ENCODE peak calls at places on chromosome 12, in nine cellular contexts. H is left ventricle myocardium inferior; U is aorta; M is fibroblast of lung; E is adipocyte; J is CD8-positive, alpha-beta memory T cell; T is uterus; I is CD8-positive, alpha-beta T cell; G is tibial nerve. A is an unnamed sample. For H3K9me3, the result is how much of the 10 kb centered on the place peaks cover.

GRCh38 chr12:101697197-101697929 is at the start of gene CHPT1:
- DNase-seq in H (peak), U (peak), M (peak), E (peak), J (peak), T (peak), I (peak), G (peak), A (peak)

GRCh38 chr12:94954029-94954685 is 49.3 kb downstream of the NDUFA12 start:
- DNase-seq in H (no peak), U (no peak), M (peak), E (peak), J (no peak), T (no peak), I (no peak), G (no peak), A (no peak)

GRCh38 chr12:82800185-82800584 is 113.5 kb downstream of the TMTC2 start:
- DNase-seq in H (no peak), U (no peak), M (no peak), E (no peak), J (no peak), T (no peak), I (no peak), G (no peak), A (no peak)

GRCh38 chr12:55720071-55720564 is at the start of gene RDH5:
- DNase-seq in H (peak), U (peak), M (peak), E (peak), J (no peak), T (peak), I (no peak), G (no peak), A (no peak)

GRCh38 chr12:5210918-5211290 is 167.2 kb downstream of the KCNA5 start:
- DNase-seq in H (no peak), U (no peak), M (no peak), E (no peak), J (no peak), T (no peak), I (no peak), G (no peak), A (no peak)

GRCh38 chr12:71719647-71720370 is 33.9 kb downstream of the TMEM19 start:
- DNase-seq in H (no peak), U (no peak), M (peak), E (no peak), J (no peak), T (no peak), I (no peak), G (no peak), A (no peak)

GRCh38 chr12:5166976-5167375 is 123.3 kb downstream of the KCNA5 start:
- DNase-seq in H (no peak), U (no peak), M (peak), E (peak), J (no peak), T (no peak), I (no peak), G (no peak), A (no peak)

GRCh38 chr12:91289881-91290280 is 107.3 kb upstream of the DCN start:
- DNase-seq in H (no peak), U (no peak), M (no peak), E (peak), J (no peak), T (no peak), I (no peak), G (no peak), A (no peak)

GRCh38 chr12:65695077-65695865 is 129.0 kb upstream of the HMGA2 start:
- DNase-seq in H (no peak), U (no peak), M (peak), E (peak), J (no peak), T (no peak), I (no peak), G (no peak), A (no peak)

GRCh38 chr12:104060791-104061190 is 3.5 kb upstream of the HCFC2 start:
- DNase-seq in H (no peak), U (no peak), M (no peak), E (no peak), J (no peak), T (no peak), I (no peak), G (no peak), A (no peak)

GRCh38 chr12:46499901-46500300 is 127.3 kb upstream of the SLC38A2 start:
- DNase-seq in H (no peak), U (no peak), M (no peak), E (no peak), J (no peak), T (no peak), I (no peak), G (no peak), A (no peak)

GRCh38 chr12:123965382-123965781 is 7.2 kb downstream of the CCDC92 start:
- DNase-seq in H (no peak), U (no peak), M (no peak), E (no peak), J (no peak), T (no peak), I (no peak), G (no peak), A (no peak)

GRCh38 chr12:73418541-73418940 is 1119.1 kb upstream of the ATXN7L3B start:
- DNase-seq in H (no peak), U (no peak), M (no peak), E (no peak), J (no peak), T (no peak), I (no peak), G (no peak), A (no peak)

GRCh38 chr12:34352098-34352497 is 329.8 kb downstream of the ALG10 start:
- DNase-seq in H (no peak), U (no peak), M (no peak), E (no peak), J (no peak), T (no peak), I (no peak), G (no peak), A (no peak)
- H3K9me3 ChIP-seq in H (under half), U (under half), M (under half), E (under half), J (under half), T (under half), I (under half), G (half or more), A (under half)

DNA sequence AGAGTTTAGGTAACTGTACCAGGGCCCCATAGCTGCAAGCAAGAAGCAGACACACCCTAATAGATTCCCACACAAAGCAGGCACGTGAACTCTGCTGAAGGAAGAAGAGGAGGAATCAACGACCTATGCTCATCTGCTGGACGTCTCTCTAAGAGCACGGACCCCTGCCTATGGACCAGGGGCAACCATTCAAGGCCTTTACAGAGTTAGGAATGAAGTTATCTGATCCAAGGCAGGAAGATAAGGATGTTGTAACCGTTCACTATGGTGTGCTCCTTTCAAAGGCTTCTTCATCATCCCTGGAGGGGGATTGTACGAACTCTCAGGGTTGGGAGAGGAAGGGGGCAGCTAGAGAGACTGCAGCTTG is 141.6 kb upstream of the PARP11 start:
- DNase-seq in H (no peak), U (no peak), M (no peak), E (no peak), J (no peak), T (no peak), I (no peak), G (no peak), A (no peak)
- H3K9me3 ChIP-seq in H (under half), U (under half), M (under half), E (under half), J (under half), T (under half), I (under half), G (under half), A (under half)

DNA sequence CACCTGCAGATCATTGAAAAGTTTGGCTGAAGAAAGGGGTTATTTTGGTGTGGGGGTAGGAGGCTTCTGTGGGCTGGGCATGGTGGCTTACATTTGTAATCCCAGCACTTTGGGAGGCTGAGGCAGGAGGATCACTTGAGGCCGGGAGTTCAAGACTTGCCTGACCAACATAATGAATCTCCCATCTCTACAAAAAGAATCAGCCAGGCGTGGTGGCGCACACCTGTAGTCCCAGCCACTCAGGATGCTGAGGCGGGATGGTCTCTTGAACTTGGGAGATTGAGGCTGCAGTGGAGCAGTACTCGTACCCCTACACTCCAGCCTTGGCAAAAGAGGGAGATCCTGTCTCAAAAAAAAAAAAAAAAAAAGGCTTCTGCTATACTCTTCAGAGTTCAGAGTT is 7.0 kb downstream of the DDIT3 start:
- DNase-seq in H (no peak), U (no peak), M (no peak), E (no peak), J (no peak), T (no peak), I (no peak), G (no peak), A (no peak)
- H3K9me3 ChIP-seq in H (under half), U (under half), M (under half), E (under half), J (under half), T (under half), I (under half), G (under half), A (under half)

DNA sequence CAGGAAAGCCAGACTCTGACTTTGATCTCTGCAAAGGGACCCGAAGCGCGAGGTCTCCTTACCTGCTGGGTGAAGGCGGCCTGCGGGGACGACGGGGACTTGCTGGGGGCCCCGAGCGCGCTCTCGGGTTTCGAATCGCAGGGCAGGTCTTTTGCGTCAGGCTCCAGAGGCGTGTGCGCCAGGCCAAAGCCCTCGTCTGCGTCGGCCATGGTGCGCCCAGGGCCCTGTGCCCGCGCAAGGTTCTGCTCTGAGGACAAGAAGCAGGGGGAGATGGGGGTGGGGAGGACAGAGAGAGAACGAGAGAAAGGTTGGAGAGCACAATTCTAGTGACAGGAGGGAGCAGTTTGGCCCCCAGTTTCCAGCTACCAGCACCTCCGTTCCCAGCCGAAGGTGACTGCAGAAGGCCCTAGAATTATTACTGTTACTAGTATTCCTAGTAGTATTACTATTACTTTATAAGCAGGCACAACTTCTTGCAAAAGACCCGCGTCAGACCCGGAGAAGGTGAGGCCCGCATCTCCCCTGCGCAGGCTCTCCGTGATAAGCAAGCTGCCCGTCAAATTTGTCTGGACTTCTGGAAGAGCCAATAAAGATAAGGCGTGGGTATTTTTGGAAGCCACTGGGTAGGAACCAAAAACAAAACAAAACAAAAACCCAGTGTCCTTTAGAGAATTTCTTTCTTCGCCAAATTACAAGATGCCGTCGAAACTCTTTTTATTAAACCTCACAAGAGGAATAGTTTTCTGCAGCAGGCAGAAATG is 2.1 kb downstream of the TBX5 start:
- DNase-seq in H (peak), U (no peak), M (no peak), E (no peak), J (no peak), T (no peak), I (no peak), G (no peak), A (no peak)
- H3K9me3 ChIP-seq in H (under half), U (under half), M (under half), E (under half), J (under half), T (under half), I (under half), G (under half), A (under half)

DNA sequence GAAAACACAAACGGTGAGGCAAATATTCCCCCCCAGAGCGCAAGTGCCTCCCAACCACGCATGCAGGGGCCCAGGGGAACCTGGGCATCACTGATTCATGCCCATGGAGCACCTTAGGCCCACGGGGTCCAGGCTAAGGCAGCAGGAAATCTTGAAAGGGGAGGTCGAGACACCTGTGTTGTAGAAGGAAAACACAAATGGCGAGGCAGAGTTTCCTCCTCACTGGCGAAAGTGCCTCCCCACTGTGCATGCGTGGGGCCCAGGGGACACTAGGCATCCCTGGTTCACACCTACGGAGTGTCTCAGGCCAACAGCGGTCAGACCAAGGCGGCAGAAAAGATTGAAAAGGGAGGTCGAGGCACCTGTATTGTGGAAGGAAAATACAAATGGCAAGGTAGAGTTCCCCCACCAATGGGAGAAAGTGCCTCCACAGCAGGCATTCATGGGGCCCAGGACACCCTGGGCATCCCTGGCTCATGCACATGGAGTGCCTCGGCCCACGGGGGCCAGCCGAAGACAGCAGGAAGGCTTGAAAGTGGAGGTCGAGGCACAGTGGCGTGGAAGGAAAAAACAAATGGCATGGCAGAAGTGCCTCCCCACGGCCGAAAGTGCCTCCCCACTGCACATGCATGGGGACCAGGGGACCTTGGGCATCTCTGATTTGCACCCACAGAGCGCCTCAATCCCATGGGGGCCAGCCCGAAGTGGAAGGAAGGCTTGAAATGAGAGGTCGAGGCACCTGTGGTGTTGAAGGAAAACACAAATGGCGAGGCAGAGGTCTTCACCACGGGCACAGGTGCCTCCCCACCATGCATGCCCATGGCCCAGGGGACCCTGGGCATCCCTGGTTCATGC is 368.8 kb downstream of the ALG10 start:
- DNase-seq in H (peak), U (peak), M (no peak), E (no peak), J (no peak), T (no peak), I (no peak), G (no peak), A (no peak)
- H3K9me3 ChIP-seq in H (half or more), U (under half), M (under half), E (under half), J (under half), T (under half), I (under half), G (half or more), A (under half)

A was measured in T-helper 17 cell.